ENCODE peak calls at places on chromosome 15, in nine cellular contexts. G is stimulated activated CD4-positive, alpha-beta T cell treated with anti-CD3 and anti-CD28 coated beads, Interleukin-1b, Interleukin-23, amount 100 ng/mL, for 48 hours; T is Kasumi-1; U is ovary; L is GM13977; A is Caki2; M is activated naive CD8-positive, alpha-beta T cell treated with anti-CD3 and anti-CD28 coated beads for 36 hours; X is Daoy; H is ELF-1. E is an unnamed sample.
A peak's percentile ranks its signal among the peaks of the same experiment; 100 is the strongest.

GRCh38 chr15:69637818-69638217 is 185.2 kb downstream of the RPLP1 start:
- DNase-seq in M (no peak), L (no peak), U (no peak), G (no peak), T (no peak), A (no peak), H (no peak), X (no peak), E (no peak)

GRCh38 chr15:40069178-40070165 is 30.5 kb upstream of the SRP14 start:
- DNase-seq in M (no peak), G (no peak), A (peak; percentile 91), X (peak; percentile 97), T (no peak), L (peak; percentile 79), U (peak; percentile 65), H (peak; percentile 73), E (no peak)

GRCh38 chr15:70672081-70672480 is 91.3 kb downstream of the UACA start:
- DNase-seq in G (no peak), M (no peak), A (no peak), T (peak; percentile 43), U (no peak), X (no peak), L (peak; percentile 20), H (no peak), E (peak; percentile 38)

GRCh38 chr15:74339371-74339770 is 28.1 kb downstream of the CYP11A1 start:
- DNase-seq in H (no peak), X (no peak), G (no peak), M (no peak), U (no peak), L (no peak), T (no peak), A (no peak), E (no peak)

GRCh38 chr15:96699871-96700401 is 369.4 kb downstream of the NR2F2 start:
- DNase-seq in A (no peak), G (no peak), T (no peak), U (no peak), X (no peak), H (peak; percentile 85), L (no peak), M (no peak), E (no peak)

GRCh38 chr15:31305375-31305774 is 21.3 kb upstream of the KLF13 start:
- DNase-seq in A (no peak), L (no peak), H (no peak), M (no peak), G (no peak), T (no peak), X (no peak), U (no peak), E (no peak)

GRCh38 chr15:86772369-86773059 is 692.8 kb downstream of the AGBL1 start:
- DNase-seq in H (no peak), T (no peak), M (no peak), G (no peak), U (no peak), A (no peak), X (no peak), L (no peak), E (no peak)

GRCh38 chr15:39582286-39582976 is 1.6 kb downstream of the THBS1 start:
- DNase-seq in G (no peak), M (no peak), L (no peak), A (no peak), T (no peak), H (no peak), U (peak; percentile 51), X (peak; percentile 66), E (no peak)

GRCh38 chr15:60179786-60180391 is 175.8 kb downstream of the FOXB1 start:
- DNase-seq in A (peak; percentile 2), L (peak; percentile 31), U (no peak), H (no peak), X (peak; percentile 36), M (no peak), G (peak; percentile 6), T (peak; percentile 44), E (no peak)

GRCh38 chr15:91520848-91521247 is 332.7 kb upstream of the SLCO3A1 start:
- DNase-seq in A (no peak), G (no peak), T (no peak), M (no peak), L (no peak), U (no peak), H (no peak), X (peak; percentile 30), E (no peak)

GRCh38 chr15:70801111-70801510 is 37.8 kb upstream of the UACA start:
- DNase-seq in G (no peak), H (no peak), A (no peak), U (no peak), L (no peak), X (no peak), M (no peak), T (no peak), E (no peak)

GRCh38 chr15:55196011-55196410 is 730 bp downstream of the RSL24D1 start:
- DNase-seq in L (no peak), G (no peak), A (no peak), H (no peak), U (no peak), X (no peak), M (no peak), T (peak; percentile 42), E (peak; percentile 0)

GRCh38 chr15:46413799-46414198 is 779.0 kb downstream of the SQOR start:
- DNase-seq in T (no peak), U (no peak), X (peak; percentile 4), A (no peak), H (no peak), M (no peak), L (no peak), G (no peak), E (no peak)

GRCh38 chr15:84818221-84819131 is 1.3 kb downstream of the ALPK3 start:
- DNase-seq in M (no peak), U (no peak), T (peak; percentile 26), G (no peak), H (peak; percentile 91), L (no peak), X (peak; percentile 19), A (no peak), E (no peak)

GRCh38 chr15:54585063-54585462 is 606.8 kb downstream of the UNC13C start:
- DNase-seq in X (no peak), A (no peak), T (no peak), L (no peak), M (no peak), U (no peak), H (no peak), G (no peak), E (no peak)

GRCh38 chr15:90646662-90647305 is 70.4 kb upstream of the BLM start:
- DNase-seq in L (no peak), U (no peak), G (no peak), M (no peak), H (no peak), A (no peak), T (no peak), X (no peak), E (no peak)

GRCh38 chr15:92629276-92629974 is 26.1 kb downstream of the FAM174B start:
- DNase-seq in A (peak; percentile 60), G (peak; percentile 57), T (no peak), U (no peak), H (no peak), X (no peak), L (no peak), M (no peak), E (no peak)

E was measured in GF-D8.